ENCODE peak calls at places on chromosome 3, in four cellular contexts. B is neural progenitor cell, J is SJSA1, D is right atrium auricular region. Q is an unnamed sample.
A peak's percentile ranks its signal among the peaks of the same experiment; 100 is the strongest.

GRCh38 chr3:155853214-155854146 is 747 bp downstream of the SLC33A1 start:
- DNase-seq in D (no peak), J (peak; percentile 46), B (peak; percentile 74), Q (no peak)

GRCh38 chr3:73563896-73564582 is 60.7 kb downstream of the PDZRN3 start:
- DNase-seq in B (no peak), J (no peak), D (no peak), Q (no peak)

GRCh38 chr3:120528163-120528562 is 68.0 kb upstream of the NDUFB4 start:
- DNase-seq in J (no peak), B (no peak), D (no peak), Q (no peak)

GRCh38 chr3:169528289-169528688 is 135.2 kb downstream of the MECOM start:
- DNase-seq in D (no peak), B (no peak), J (no peak), Q (no peak)

GRCh38 chr3:48535578-48535977 is 21.0 kb downstream of the PFKFB4 start:
- DNase-seq in D (no peak), B (no peak), J (no peak), Q (no peak)

GRCh38 chr3:39068556-39068955 is 16.7 kb downstream of the WDR48 start:
- DNase-seq in J (no peak), B (no peak), D (no peak), Q (no peak)

GRCh38 chr3:128193153-128193552 is 39.9 kb downstream of the EEFSEC start:
- DNase-seq in J (peak; percentile 30), D (no peak), B (no peak), Q (no peak)

GRCh38 chr3:72577190-72577589 is 271.1 kb downstream of the SHQ1 start:
- DNase-seq in J (no peak), D (no peak), B (no peak), Q (no peak)

GRCh38 chr3:175980731-175981130 is 1121.6 kb downstream of the NAALADL2 start:
- DNase-seq in B (no peak), J (no peak), D (no peak), Q (no peak)

GRCh38 chr3:62732183-62732904 is 142.9 kb downstream of the CADPS start:
- DNase-seq in D (no peak), B (no peak), J (no peak), Q (no peak)

GRCh38 chr3:140316461-140316860 is 361.4 kb upstream of the TRIM42 start:
- DNase-seq in J (no peak), D (no peak), B (no peak), Q (no peak)

GRCh38 chr3:13122101-13123055 is 49.1 kb upstream of the IQSEC1 start:
- DNase-seq in B (no peak), D (no peak), J (no peak), Q (no peak)

GRCh38 chr3:13120928-13121552 is 47.8 kb upstream of the IQSEC1 start:
- DNase-seq in D (no peak), J (no peak), B (no peak), Q (no peak)

GRCh38 chr3:13121553-13122001 is 48.3 kb upstream of the IQSEC1 start:
- DNase-seq in J (no peak), B (peak; percentile 29), D (no peak), Q (no peak)

GRCh38 chr3:13120246-13120927 is 47.2 kb upstream of the IQSEC1 start:
- DNase-seq in D (no peak), J (no peak), B (no peak), Q (no peak)

GRCh38 chr3:13119471-13120220 is 46.4 kb upstream of the IQSEC1 start:
- DNase-seq in B (no peak), D (no peak), J (no peak), Q (no peak)
- H3K27me3 ChIP-seq in B (no peaks in the 10 kb centered on the region), D (no peaks in the 10 kb centered on the region), J (no peaks in the 10 kb centered on the region), Q (no peaks in the 10 kb centered on the region)

GRCh38 chr3:42101481-42101880 is 10.3 kb downstream of the TRAK1 start:
- DNase-seq in D (no peak), B (no peak), J (no peak), Q (no peak)
- H3K4me1 ChIP-seq in D (no peaks in the 10 kb centered on the region), B (peaks cover 5% of the 10 kb centered on the region), J (peaks cover 26% of the 10 kb centered on the region), Q (no peaks in the 10 kb centered on the region)

GRCh38 chr3:119033393-119034255 is 1.0 kb downstream of the IGSF11 start:
- DNase-seq in B (no peak), J (no peak), D (no peak), Q (no peak)
- H3K27me3 ChIP-seq in B (peaks cover 39% of the 10 kb centered on the region), J (peaks cover 32% of the 10 kb centered on the region), D (no peaks in the 10 kb centered on the region), Q (peaks cover 28% of the 10 kb centered on the region)

GRCh38 chr3:37182816-37183215 is 8.4 kb upstream of the LRRFIP2 start:
- DNase-seq in B (no peak), J (no peak), D (no peak), Q (no peak)

GRCh38 chr3:37183976-37184375 is 9.6 kb upstream of the LRRFIP2 start:
- DNase-seq in B (no peak), J (no peak), D (no peak), Q (no peak)

GRCh38 chr3:37179144-37179967 is 5.0 kb upstream of the LRRFIP2 start:
- DNase-seq in J (no peak), B (no peak), D (no peak), Q (no peak)

GRCh38 chr3:37183375-37183831 is 9.0 kb upstream of the LRRFIP2 start:
- DNase-seq in D (peak; percentile 16), B (no peak), J (peak; percentile 44), Q (no peak)

GRCh38 chr3:37181766-37182165 is 7.4 kb upstream of the LRRFIP2 start:
- DNase-seq in J (no peak), B (no peak), D (no peak), Q (no peak)
- H3K4me1 ChIP-seq in J (peaks cover 41% of the 10 kb centered on the region), B (peaks cover 7% of the 10 kb centered on the region), D (no peaks in the 10 kb centered on the region), Q (peaks cover 17% of the 10 kb centered on the region)

DNA sequence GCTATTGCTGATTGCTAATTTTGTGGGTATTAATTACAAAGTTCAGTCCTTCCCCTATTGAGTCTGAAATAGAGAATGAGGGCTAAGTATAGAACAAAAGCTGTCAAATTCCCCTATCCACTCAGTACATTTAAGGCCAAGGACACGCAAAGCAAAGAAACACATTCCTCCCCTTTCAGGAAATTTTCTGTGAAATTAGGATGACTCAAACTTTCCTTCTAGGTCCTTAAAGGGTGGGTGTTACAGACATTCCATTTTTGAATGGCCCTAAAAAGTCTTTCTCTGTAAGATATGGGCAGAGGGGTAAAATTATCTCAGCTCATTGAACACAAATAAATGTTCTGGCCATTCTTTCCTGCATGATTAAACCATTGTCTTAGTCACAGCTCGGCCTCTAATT is 424.3 kb downstream of the ZNF385D start:
- DNase-seq in B (peak; percentile 4), J (no peak), D (no peak), Q (no peak)
- H3K27me3 ChIP-seq in B (no peaks in the 10 kb centered on the region), J (no peaks in the 10 kb centered on the region), D (no peaks in the 10 kb centered on the region), Q (no peaks in the 10 kb centered on the region)

DNA sequence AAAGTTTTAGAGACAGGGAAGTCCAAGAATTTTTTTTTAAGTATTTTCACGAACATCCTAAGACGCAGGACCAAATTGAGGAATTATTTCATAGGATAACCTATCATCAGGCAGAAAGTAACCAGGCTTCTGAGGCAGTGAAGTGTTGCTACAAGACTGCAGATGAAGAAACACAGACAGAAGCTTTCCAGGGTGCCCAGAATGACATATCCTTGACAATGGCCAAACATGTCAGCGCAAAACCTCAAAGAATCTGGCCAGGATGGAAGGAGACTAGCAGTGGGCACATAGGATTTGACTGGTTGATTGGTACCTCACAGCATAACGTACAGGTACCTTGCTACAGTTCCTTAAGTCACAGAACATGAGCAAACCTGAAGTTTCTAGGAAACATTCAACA is 7.5 kb downstream of the ADAMTS9 start:
- DNase-seq in D (no peak), J (no peak), B (no peak), Q (no peak)
- H3K4me1 ChIP-seq in D (no peaks in the 10 kb centered on the region), J (peaks cover 6% of the 10 kb centered on the region), B (peaks cover 24% of the 10 kb centered on the region), Q (no peaks in the 10 kb centered on the region)

DNA sequence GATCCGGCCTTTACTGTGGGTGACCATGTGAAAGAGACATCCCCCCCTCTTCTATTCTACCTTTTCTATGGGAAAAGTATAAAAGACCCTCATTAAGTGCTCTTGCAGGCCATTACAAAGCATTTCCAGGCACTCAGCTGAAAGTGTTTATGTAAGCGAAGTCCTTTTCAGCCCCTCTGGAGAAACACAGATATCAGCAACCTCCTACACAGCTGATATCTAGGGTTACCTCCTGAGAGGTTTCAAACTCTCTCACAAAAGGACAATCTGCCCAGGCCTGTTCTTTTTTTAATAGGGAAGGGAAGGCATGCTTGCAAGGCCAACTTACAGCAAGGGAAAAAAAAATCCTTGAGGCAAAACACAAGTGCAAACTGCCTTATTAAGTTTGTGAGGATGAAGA is 12.6 kb downstream of the ETV5 start:
- DNase-seq in J (no peak), B (peak; percentile 38), D (no peak), Q (no peak)
- H3K27me3 ChIP-seq in J (no peaks in the 10 kb centered on the region), B (peaks cover 70% of the 10 kb centered on the region), D (no peaks in the 10 kb centered on the region), Q (peaks cover 42% of the 10 kb centered on the region)

GRCh38 chr3:8599146-8599545 is 45.5 kb downstream of the SSUH2 start:
- DNase-seq in D (no peak), J (no peak), B (no peak), Q (no peak)
- H3K4me1 ChIP-seq in D (no peaks in the 10 kb centered on the region), J (no peaks in the 10 kb centered on the region), B (no peaks in the 10 kb centered on the region), Q (no peaks in the 10 kb centered on the region)

DNA sequence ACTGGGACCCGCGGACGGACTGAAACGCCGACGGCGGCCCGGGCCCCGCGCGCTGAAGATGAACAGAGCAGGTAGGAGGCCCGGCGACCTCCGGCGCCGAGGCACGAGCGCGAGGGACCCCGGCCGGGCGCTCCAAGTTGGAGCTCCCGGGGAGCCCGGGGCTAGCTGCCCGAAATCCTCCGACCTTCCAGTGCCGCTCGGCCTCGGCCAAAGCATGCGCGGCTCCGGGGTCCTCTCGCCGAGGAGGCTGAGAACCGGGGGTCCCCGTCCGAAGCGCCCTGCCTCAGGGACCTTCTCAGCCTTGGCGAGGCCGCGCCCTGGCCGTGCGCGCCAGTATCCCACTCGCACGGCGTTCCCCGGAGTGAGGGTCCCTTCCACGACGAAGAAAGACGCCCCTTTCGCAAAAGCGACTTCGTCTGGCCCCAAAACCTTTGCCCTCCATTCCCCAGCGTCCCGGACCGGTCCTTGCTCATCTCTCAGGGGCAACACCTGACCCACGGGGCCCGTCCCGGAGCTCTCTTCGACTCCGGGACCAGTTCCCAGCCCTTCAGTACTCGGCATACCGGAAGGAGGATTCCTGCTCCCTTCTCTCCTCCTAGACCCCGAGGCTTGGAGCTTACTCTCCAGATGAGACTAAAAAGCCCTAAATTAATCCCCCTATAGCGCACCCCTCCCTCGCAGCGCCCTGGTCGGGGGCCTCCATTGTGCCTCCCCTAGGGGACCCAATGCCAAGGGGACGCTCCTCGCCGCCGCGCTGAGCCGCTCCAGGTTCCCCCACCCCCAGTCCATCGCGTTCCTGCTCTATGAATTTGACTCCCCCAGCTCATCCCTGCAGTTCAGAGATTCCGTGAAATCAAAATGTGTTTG is 7.7 kb upstream of the FGD5 start:
- DNase-seq in D (no peak), B (peak; percentile 52), J (no peak), Q (no peak)
- H3K27me3 ChIP-seq in D (no peaks in the 10 kb centered on the region), B (peaks cover 89% of the 10 kb centered on the region), J (peaks cover 53% of the 10 kb centered on the region), Q (peaks cover 19% of the 10 kb centered on the region)